ENCODE peak calls at places on chromosomes 4 and X, in ten cellular contexts. R is PC-3, J is GM23248, S is GM23338, I is PC-9, M is HCT116, C is OCI-LY7, P is Karpas-422, Z is hepatocyte, D is SK-N-SH. F is an unnamed sample. For H3K9me2, the result is how much of the 10 kb centered on the place peaks cover.

GRCh38 chr4:148170408-148171385 is 271.5 kb downstream of the NR3C2 start:
- DNase-seq in R (peak), J (no peak), S (no peak), I (no peak), M (peak), C (peak), P (no peak), Z (no peak), D (no peak), F (no peak)

GRCh38 chr4:139977838-139978604 is 176.0 kb downstream of the MAML3 start:
- DNase-seq in R (no peak), J (no peak), S (no peak), I (no peak), M (no peak), C (no peak), P (no peak), Z (no peak), D (no peak), F (no peak)

GRCh38 chr4:158802914-158803313 is 34.1 kb downstream of the FNIP2 start:
- DNase-seq in R (no peak), J (no peak), S (no peak), I (no peak), M (no peak), C (no peak), P (no peak), Z (no peak), D (no peak), F (no peak)

GRCh38 chr4:75924309-75924708 is 16.5 kb downstream of the NAAA start:
- DNase-seq in R (no peak), J (no peak), S (no peak), I (no peak), M (no peak), C (no peak), P (no peak), Z (no peak), D (no peak), F (no peak)

GRCh38 chrX:150565551-150565950 is 2.9 kb upstream of the MTM1 start:
- DNase-seq in R (no peak), J (no peak), S (peak), I (no peak), M (no peak), C (no peak), P (no peak), Z (no peak), D (no peak), F (no peak)

GRCh38 chr4:92451792-92452191 is 148.0 kb downstream of the GRID2 start:
- DNase-seq in R (peak), J (no peak), S (no peak), I (no peak), M (no peak), C (no peak), P (no peak), Z (no peak), D (no peak), F (no peak)

GRCh38 chr4:122531038-122531437 is 74.5 kb upstream of the IL2 start:
- DNase-seq in R (no peak), J (no peak), S (no peak), I (no peak), M (no peak), C (no peak), P (no peak), Z (no peak), D (no peak), F (no peak)

GRCh38 chr4:176547005-176547404 is 227.2 kb downstream of the SPCS3 start:
- DNase-seq in R (no peak), J (peak), S (no peak), I (no peak), M (no peak), C (no peak), P (no peak), Z (no peak), D (no peak), F (peak)

GRCh38 chr4:61200195-61200990 is at the start of gene ADGRL3:
- DNase-seq in R (no peak), J (peak), S (peak), I (no peak), M (no peak), C (no peak), P (no peak), Z (peak), D (peak), F (no peak)

GRCh38 chrX:101482296-101482695 is 3.0 kb upstream of the ARMCX4 start:
- DNase-seq in R (no peak), J (peak), S (no peak), I (no peak), M (no peak), C (no peak), P (no peak), Z (no peak), D (no peak), F (no peak)

GRCh38 chrX:55008571-55009358 is 8.6 kb downstream of the APEX2 start:
- DNase-seq in R (peak), J (peak), S (no peak), I (peak), M (peak), C (no peak), P (no peak), Z (no peak), D (no peak), F (no peak)

GRCh38 chrX:3743821-3744439 is 30.5 kb upstream of the PRKX start:
- DNase-seq in R (no peak), J (no peak), S (no peak), I (no peak), M (no peak), C (no peak), P (no peak), Z (no peak), D (no peak), F (no peak)

GRCh38 chrX:132491191-132491590 is 2.4 kb upstream of the MBNL3 start:
- DNase-seq in R (peak), J (no peak), S (peak), I (peak), M (no peak), C (peak), P (peak), Z (peak), D (no peak), F (peak)

GRCh38 chr4:678331-678734 is 4.0 kb downstream of the MYL5 start:
- DNase-seq in R (no peak), J (no peak), S (no peak), I (peak), M (no peak), C (no peak), P (no peak), Z (no peak), D (no peak), F (no peak)
- H3K9me2 ChIP-seq in R (under half), J (under half), S (under half), I (under half), M (under half), C (under half), P (under half), Z (under half), D (under half), F (under half)

DNA sequence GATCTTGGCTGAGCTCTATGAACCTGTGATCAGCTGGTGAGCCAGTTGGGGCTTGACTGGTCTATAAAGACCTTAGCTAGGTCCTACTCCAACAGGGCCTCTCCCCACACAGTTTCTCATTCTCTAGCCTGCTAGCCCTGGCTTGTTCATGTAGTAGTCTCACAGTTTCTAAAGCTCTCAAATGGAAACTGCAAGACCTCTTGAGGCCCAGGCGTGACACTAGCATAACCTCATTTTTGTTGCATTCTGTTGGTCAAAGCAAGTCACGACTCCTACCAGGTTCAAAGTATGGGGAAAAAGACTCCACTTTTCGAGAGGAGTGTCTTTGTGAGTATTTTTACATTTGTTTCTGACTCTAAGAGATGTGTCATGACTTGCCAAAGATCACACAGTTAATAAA is 50.9 kb downstream of the CEP44 start:
- DNase-seq in R (no peak), J (no peak), S (no peak), I (no peak), M (no peak), C (no peak), P (no peak), Z (no peak), D (no peak), F (no peak)
- H3K9me2 ChIP-seq in R (under half), J (under half), S (under half), I (under half), M (under half), C (under half), P (under half), Z (under half), D (under half), F (under half)

DNA sequence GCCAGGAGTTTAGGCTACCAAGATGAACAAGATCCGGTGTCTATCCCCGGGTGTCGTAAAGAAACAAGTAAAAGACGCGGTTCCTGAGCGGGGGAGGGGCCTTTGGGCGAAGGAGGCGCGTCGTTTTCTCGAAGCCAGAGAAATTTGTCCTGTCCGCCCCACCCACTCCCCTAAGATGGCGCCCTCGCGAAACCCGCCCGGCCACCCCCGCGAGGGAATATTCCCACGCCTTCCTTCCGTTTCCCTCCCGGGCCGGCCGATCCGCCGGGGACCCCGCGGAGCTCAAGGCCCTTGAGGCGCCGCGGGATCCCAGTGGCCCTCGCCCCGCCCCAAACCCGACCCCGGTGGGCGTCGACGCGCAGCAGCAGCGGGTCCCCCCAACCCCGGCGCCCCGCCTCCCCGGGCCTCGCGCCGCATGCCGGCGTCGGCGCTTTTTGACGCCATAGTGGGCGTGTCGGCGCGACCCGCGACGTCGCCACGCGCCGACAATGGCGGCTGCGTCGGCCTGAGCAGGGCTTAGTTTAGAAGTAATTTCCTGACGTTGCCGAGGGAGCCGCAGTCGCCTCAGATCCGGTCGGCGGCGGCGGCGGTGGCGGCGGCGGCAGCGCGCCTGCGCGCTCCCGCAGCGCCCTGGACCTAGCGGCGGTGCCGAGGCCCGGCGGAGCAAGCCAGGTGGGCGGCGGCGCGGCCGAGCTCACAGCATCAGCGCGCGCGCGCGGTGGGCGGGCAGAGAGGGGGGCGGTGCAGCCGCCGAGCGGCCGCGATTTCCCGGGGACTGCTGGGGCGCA is 430 bp upstream of the HTATSF1 start:
- DNase-seq in R (peak), J (peak), S (peak), I (peak), M (peak), C (peak), P (peak), Z (peak), D (peak), F (peak)
- H3K9me2 ChIP-seq in R (under half), J (under half), S (under half), I (under half), M (under half), C (under half), P (under half), Z (under half), D (under half), F (under half)

GRCh38 chr4:37584087-37584486 is 102.1 kb downstream of the RELL1 start:
- DNase-seq in R (no peak), J (no peak), S (no peak), I (no peak), M (no peak), C (no peak), P (no peak), Z (peak), D (no peak), F (no peak)

GRCh38 chr4:37586194-37586593 is 100.0 kb downstream of the RELL1 start:
- DNase-seq in R (no peak), J (no peak), S (no peak), I (no peak), M (no peak), C (no peak), P (no peak), Z (no peak), D (no peak), F (no peak)

GRCh38 chr4:37588150-37588549 is 98.0 kb downstream of the RELL1 start:
- DNase-seq in R (no peak), J (no peak), S (no peak), I (no peak), M (no peak), C (no peak), P (no peak), Z (no peak), D (no peak), F (no peak)

GRCh38 chr4:37590016-37590415 is 96.2 kb downstream of the RELL1 start:
- DNase-seq in R (no peak), J (no peak), S (no peak), I (no peak), M (no peak), C (no peak), P (no peak), Z (no peak), D (no peak), F (no peak)

DNA sequence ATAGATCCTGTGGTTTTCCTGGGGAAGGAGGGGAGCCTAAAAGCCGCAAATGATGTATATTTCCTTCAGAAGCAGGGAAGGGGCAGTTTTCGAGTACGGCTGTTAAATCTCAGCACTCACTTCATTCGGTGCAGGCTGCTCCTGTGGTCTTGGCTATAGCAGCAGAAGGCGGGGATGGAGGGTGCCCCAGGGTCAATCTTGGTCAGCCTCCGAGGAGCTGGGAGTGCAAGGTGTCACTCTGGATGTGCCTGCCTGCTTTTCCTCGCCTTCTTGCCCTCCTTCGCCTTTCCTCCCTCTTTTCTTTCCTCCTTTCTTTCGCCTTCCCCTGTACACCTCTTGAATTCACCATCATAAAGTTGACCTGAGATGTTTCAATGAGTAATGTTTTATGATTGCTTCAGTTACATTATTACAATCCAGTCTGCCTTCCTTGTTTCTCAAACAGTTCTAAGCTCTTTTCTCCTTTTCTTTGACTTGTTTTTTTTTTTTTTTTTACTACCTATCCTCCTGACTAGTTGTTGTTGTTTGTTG is 101.6 kb downstream of the RELL1 start:
- DNase-seq in R (no peak), J (no peak), S (no peak), I (no peak), M (no peak), C (no peak), P (no peak), Z (no peak), D (no peak), F (no peak)
- H3K9me2 ChIP-seq in R (under half), J (under half), S (under half), I (under half), M (under half), C (under half), P (under half), Z (under half), D (under half), F (under half)

DNA sequence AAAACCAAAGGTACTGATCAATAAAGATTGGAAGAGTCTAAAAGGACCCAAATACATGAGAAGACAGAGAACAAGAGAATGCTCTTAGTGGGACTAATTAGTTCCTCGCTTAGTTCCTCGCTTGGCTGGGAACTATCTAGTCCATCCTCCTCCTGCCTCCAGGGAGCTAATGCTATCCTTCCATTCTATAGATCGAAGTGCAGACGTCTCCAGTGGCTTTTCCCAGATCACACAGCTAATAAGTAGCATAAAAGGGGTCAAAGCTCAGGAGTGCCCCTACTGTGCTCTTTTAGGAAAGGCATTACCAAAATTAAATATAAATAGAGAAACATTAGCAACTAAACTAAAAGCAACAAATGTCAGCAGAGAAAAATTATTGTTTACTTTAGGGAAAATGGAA is 42.3 kb upstream of the PPARGC1A start:
- DNase-seq in R (no peak), J (no peak), S (peak), I (no peak), M (no peak), C (no peak), P (no peak), Z (no peak), D (no peak), F (no peak)
- H3K9me2 ChIP-seq in R (under half), J (under half), S (under half), I (under half), M (under half), C (under half), P (under half), Z (under half), D (under half), F (under half)

DNA sequence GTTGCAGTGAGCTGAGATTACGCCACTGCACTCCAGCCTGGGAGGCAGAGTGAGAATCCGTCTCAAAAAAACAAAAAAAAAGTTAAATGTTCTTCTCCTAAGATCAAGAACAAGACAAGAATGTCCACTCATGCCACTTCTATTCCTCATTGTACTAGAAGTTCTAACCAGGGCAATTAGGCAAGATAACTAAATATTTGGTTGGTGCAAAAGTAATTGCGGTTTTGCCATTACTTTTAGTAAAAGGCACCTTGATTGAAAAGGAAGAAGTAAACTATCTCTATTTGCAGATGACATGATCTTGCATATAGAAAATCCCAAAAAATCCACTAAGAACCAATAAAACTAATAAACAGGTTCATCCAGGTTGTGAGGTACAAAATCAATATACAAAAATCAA is 24.0 kb upstream of the SLC7A3 start:
- DNase-seq in R (no peak), J (no peak), S (no peak), I (no peak), M (no peak), C (no peak), P (no peak), Z (no peak), D (no peak), F (no peak)
- H3K9me2 ChIP-seq in R (under half), J (under half), S (under half), I (under half), M (under half), C (under half), P (under half), Z (under half), D (under half), F (under half)

F was measured in MM.1S.